ENCODE peak calls at places on chromosome 12, in eight cellular contexts. G, I, O, T, Y, K, E and S are unnamed samples.

GRCh38 chr12:95653761-95654546 is 102.7 kb upstream of the USP44 start:
- DNase-seq in G (no peak), I (peak), O (peak), T (no peak), Y (no peak), K (no peak), E (no peak), S (peak)

GRCh38 chr12:116502989-116503496 is 56.1 kb upstream of the MAP1LC3B2 start:
- DNase-seq in G (no peak), I (no peak), O (no peak), T (no peak), Y (no peak), K (no peak), E (no peak), S (no peak)

GRCh38 chr12:32170437-32170998 is 63.9 kb downstream of the BICD1 start:
- DNase-seq in G (no peak), I (no peak), O (no peak), T (no peak), Y (no peak), K (no peak), E (no peak), S (no peak)

GRCh38 chr12:81022531-81022930 is 55.3 kb upstream of the ACSS3 start:
- DNase-seq in G (no peak), I (no peak), O (peak), T (no peak), Y (no peak), K (no peak), E (no peak), S (peak)

GRCh38 chr12:104672501-104673265 is 215.9 kb downstream of the CHST11 start:
- DNase-seq in G (peak), I (no peak), O (peak), T (no peak), Y (no peak), K (no peak), E (no peak), S (peak)

GRCh38 chr12:25677180-25677937 is 124.3 kb upstream of the LMNTD1 start:
- DNase-seq in G (peak), I (no peak), O (no peak), T (no peak), Y (no peak), K (no peak), E (no peak), S (peak)

GRCh38 chr12:57893460-57894353 is 47.2 kb upstream of the CTDSP2 start:
- DNase-seq in G (peak), I (no peak), O (peak), T (peak), Y (no peak), K (peak), E (peak), S (peak)

GRCh38 chr12:130838951-130839769 is at the start of gene STX2:
- DNase-seq in G (peak), I (peak), O (peak), T (peak), Y (peak), K (peak), E (peak), S (peak)

GRCh38 chr12:82803201-82803600 is 116.5 kb downstream of the TMTC2 start:
- DNase-seq in G (no peak), I (no peak), O (no peak), T (no peak), Y (no peak), K (no peak), E (no peak), S (no peak)

GRCh38 chr12:26628234-26628633 is 204.8 kb downstream of the ITPR2 start:
- DNase-seq in G (no peak), I (no peak), O (peak), T (no peak), Y (no peak), K (no peak), E (no peak), S (no peak)

GRCh38 chr12:113591480-113591971 is 119.9 kb upstream of the LHX5 start:
- DNase-seq in G (no peak), I (no peak), O (no peak), T (no peak), Y (no peak), K (no peak), E (no peak), S (no peak)

GRCh38 chr12:12467701-12468218 is 94.9 kb downstream of the DUSP16 start:
- DNase-seq in G (no peak), I (no peak), O (peak), T (no peak), Y (no peak), K (peak), E (no peak), S (no peak)

GRCh38 chr12:110689601-110690430 is 901 bp upstream of the HVCN1 start:
- DNase-seq in G (peak), I (no peak), O (peak), T (no peak), Y (no peak), K (peak), E (peak), S (no peak)

GRCh38 chr12:100356646-100357223 is at the start of gene SLC17A8:
- DNase-seq in G (no peak), I (no peak), O (no peak), T (no peak), Y (no peak), K (no peak), E (no peak), S (no peak)

GRCh38 chr12:9340422-9341259 is 132.4 kb upstream of the PZP start:
- DNase-seq in G (no peak), I (no peak), O (peak), T (no peak), Y (no peak), K (no peak), E (no peak), S (peak)

GRCh38 chr12:88947486-88948043 is 367.3 kb upstream of the KITLG start:
- DNase-seq in G (no peak), I (no peak), O (no peak), T (no peak), Y (no peak), K (no peak), E (no peak), S (no peak)

GRCh38 chr12:94038605-94039004 is 109.8 kb upstream of the PLXNC1 start:
- DNase-seq in G (no peak), I (no peak), O (no peak), T (no peak), Y (no peak), K (no peak), E (no peak), S (no peak)

GRCh38 chr12:1195513-1195912 is 204.5 kb downstream of the ERC1 start:
- DNase-seq in G (no peak), I (no peak), O (no peak), T (no peak), Y (no peak), K (no peak), E (no peak), S (no peak)

GRCh38 chr12:74846116-74846515 is 308.5 kb downstream of the ATXN7L3B start:
- DNase-seq in G (no peak), I (no peak), O (no peak), T (no peak), Y (no peak), K (no peak), E (no peak), S (no peak)

GRCh38 chr12:1300460-1300859 is 293.9 kb downstream of the FBXL14 start:
- DNase-seq in G (no peak), I (no peak), O (no peak), T (no peak), Y (no peak), K (no peak), E (no peak), S (no peak)

GRCh38 chr12:72012874-72013273 is 74.2 kb downstream of the TPH2 start:
- DNase-seq in G (no peak), I (no peak), O (no peak), T (no peak), Y (no peak), K (no peak), E (no peak), S (no peak)

GRCh38 chr12:72011374-72011773 is 72.7 kb downstream of the TPH2 start:
- DNase-seq in G (no peak), I (no peak), O (peak), T (no peak), Y (no peak), K (no peak), E (no peak), S (peak)

GRCh38 chr12:72015895-72016294 is 77.2 kb downstream of the TPH2 start:
- DNase-seq in G (no peak), I (no peak), O (no peak), T (no peak), Y (no peak), K (no peak), E (no peak), S (no peak)

GRCh38 chr12:72018036-72018435 is 79.4 kb downstream of the TPH2 start:
- DNase-seq in G (no peak), I (no peak), O (no peak), T (no peak), Y (no peak), K (no peak), E (no peak), S (no peak)

GRCh38 chr12:72017054-72017651 is 78.5 kb downstream of the TPH2 start:
- DNase-seq in G (peak), I (peak), O (peak), T (peak), Y (peak), K (no peak), E (peak), S (peak)
- TF ChIP-seq CTCF in G (peak), I (peak), O (peak), T (peak), Y (peak), K (peak), E (peak), S (peak)

DNA sequence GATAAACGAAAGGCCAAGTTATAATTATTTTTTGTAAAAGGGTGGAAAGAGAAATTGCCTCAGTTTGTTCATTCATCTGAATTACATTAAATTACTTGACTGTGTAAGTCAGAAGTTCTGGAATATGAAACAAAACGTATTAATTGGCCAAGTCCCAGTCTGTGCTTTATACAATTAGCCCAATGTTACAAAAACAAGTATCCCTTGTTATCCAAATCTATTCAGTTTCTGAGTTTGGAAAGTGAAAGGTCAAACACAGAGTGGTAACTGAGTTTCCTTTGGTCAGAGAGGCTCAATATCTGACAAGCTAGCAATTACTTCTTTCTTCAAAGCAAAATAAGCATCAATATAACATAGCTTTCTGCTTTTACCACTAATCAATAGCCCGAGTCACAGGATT is 62.6 kb downstream of the SPPL3 start:
- DNase-seq in G (no peak), I (no peak), O (no peak), T (no peak), Y (no peak), K (no peak), E (no peak), S (no peak)
- H3K4me3 ChIP-seq in G (no peak), I (no peak), O (no peak), T (no peak), Y (no peak), K (no peak), E (no peak), S (no peak)

GRCh38 chr12:126784328-126784921 is 1482.5 kb upstream of the TMEM132C start:
- DNase-seq in G (peak), I (peak), O (peak), T (no peak), Y (no peak), K (no peak), E (no peak), S (no peak)
- TF ChIP-seq CTCF in G (peak), I (peak), O (peak), T (peak), Y (peak), K (no peak), E (no peak), S (peak)

GRCh38 chr12:120669055-120669828 is 17.7 kb upstream of the MLEC start:
- DNase-seq in G (peak), I (no peak), O (no peak), T (no peak), Y (no peak), K (no peak), E (peak), S (peak)
- H3K4me3 ChIP-seq in G (no peak), I (no peak), O (no peak), T (no peak), Y (no peak), K (no peak), E (no peak), S (no peak)

DNA sequence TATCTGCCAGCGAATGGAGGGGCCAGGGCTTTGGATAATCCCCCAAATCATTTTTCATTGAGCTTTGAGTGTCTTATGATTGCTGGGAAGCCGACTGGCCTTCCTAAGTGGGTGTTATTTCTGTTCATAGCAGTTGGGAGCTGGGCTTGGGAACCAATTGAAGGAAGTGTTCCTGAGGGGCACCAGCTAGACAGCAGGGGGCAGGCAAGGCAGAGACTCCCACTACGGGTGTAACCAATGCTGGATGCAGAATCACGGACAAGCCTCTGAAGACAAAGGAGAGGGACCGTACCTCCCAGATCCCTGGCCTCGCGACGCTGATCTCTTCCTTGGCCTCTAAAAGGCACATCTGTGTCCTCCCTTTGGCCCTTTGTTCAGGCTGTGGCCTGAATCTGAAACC is 149.0 kb upstream of the PRMT8 start:
- DNase-seq in G (peak), I (no peak), O (no peak), T (peak), Y (no peak), K (no peak), E (peak), S (peak)
- TF ChIP-seq CTCF in G (peak), I (peak), O (peak), T (peak), Y (no peak), K (no peak), E (no peak), S (peak)

GRCh38 chr12:6646276-6647082 is 753 bp downstream of the ACRBP start:
- DNase-seq in G (no peak), I (no peak), O (no peak), T (no peak), Y (no peak), K (peak), E (no peak), S (no peak)
- H3K4me3 ChIP-seq in G (peak), I (no peak), O (peak), T (peak), Y (peak), K (no peak), E (peak), S (peak)